ENCODE peak calls at places on chromosomes 7 and 10, in four cellular contexts. O is endothelial cell of umbilical vein, L is sigmoid colon, G is heart right ventricle. D is an unnamed sample. For H3K36me3, the result is how much of the 10 kb centered on the place peaks cover.

GRCh38 chr10:126902157-126902556 is 3.1 kb upstream of the DOCK1 start:
- DNase-seq in L (no peak), G (no peak), O (no peak), D (no peak)

GRCh38 chr10:88989824-88990527 is 622 bp upstream of the FAS start:
- DNase-seq in G (no peak), O (peak), L (peak), D (no peak)

GRCh38 chr10:124738441-124738840 is 5.7 kb downstream of the FAM53B start:
- DNase-seq in O (no peak), L (peak), G (no peak), D (no peak)

GRCh38 chr7:27462575-27463270 is 200.0 kb downstream of the HIBADH start:
- DNase-seq in O (no peak), L (no peak), G (peak), D (no peak)

GRCh38 chr7:2213551-2214215 is 19.1 kb downstream of the MAD1L1 start:
- DNase-seq in L (no peak), O (no peak), G (peak), D (no peak)

GRCh38 chr7:45035909-45036308 is 35.9 kb downstream of the CCM2 start:
- DNase-seq in L (no peak), G (no peak), O (no peak), D (no peak)

GRCh38 chr10:62352356-62352963 is 21.7 kb upstream of the ZNF365 start:
- DNase-seq in O (no peak), L (no peak), G (no peak), D (no peak)

GRCh38 chr10:128930422-128930821 is 536.6 kb upstream of the MGMT start:
- DNase-seq in G (no peak), O (no peak), L (no peak), D (no peak)

GRCh38 chr10:61993676-61994401 is 92.3 kb downstream of the ARID5B start:
- DNase-seq in L (no peak), O (peak), G (no peak), D (no peak)

GRCh38 chr10:4081691-4082111 is 296.7 kb upstream of the KLF6 start:
- DNase-seq in O (no peak), L (no peak), G (peak), D (peak)

GRCh38 chr7:29207469-29207868 is 12.9 kb downstream of the CHN2 start:
- DNase-seq in G (no peak), L (no peak), O (peak), D (no peak)

GRCh38 chr10:127035827-127036226 is 130.6 kb downstream of the DOCK1 start:
- DNase-seq in O (no peak), L (no peak), G (no peak), D (no peak)

GRCh38 chr10:114767589-114768393 is 53.8 kb upstream of the FHIP2A start:
- DNase-seq in G (no peak), O (no peak), L (no peak), D (no peak)

GRCh38 chr7:47778153-47778661 is 170.1 kb downstream of the PKD1L1 start:
- DNase-seq in L (no peak), O (no peak), G (no peak), D (no peak)

GRCh38 chr10:98673156-98673765 is 226.5 kb upstream of the HPS1 start:
- DNase-seq in L (no peak), O (no peak), G (no peak), D (no peak)

GRCh38 chr10:26527018-26527417 is 88.9 kb downstream of the APBB1IP start:
- DNase-seq in L (no peak), G (no peak), O (no peak), D (no peak)

GRCh38 chr10:91880310-91880709 is 29.0 kb downstream of the FGFBP3 start:
- DNase-seq in L (no peak), G (no peak), O (no peak), D (no peak)

GRCh38 chr10:63430999-63431356 is 34.8 kb downstream of the JMJD1C start:
- DNase-seq in L (no peak), G (no peak), O (peak), D (no peak)

GRCh38 chr7:114938785-114939184 is 16.9 kb downstream of the MDFIC start:
- DNase-seq in G (no peak), L (no peak), O (no peak), D (no peak)

GRCh38 chr7:24980695-24981543 is 941 bp upstream of the OSBPL3 start:
- DNase-seq in L (peak), G (peak), O (peak), D (no peak)

GRCh38 chr10:30583778-30584415 is 45.7 kb downstream of the LYZL2 start:
- DNase-seq in O (peak), G (peak), L (peak), D (no peak)

GRCh38 chr10:96719205-96719604 is 1.1 kb downstream of the PIK3AP1 start:
- DNase-seq in L (no peak), G (no peak), O (no peak), D (no peak)

GRCh38 chr7:142793156-142793555 is 22.4 kb downstream of the PRSS2 start:
- DNase-seq in L (no peak), O (no peak), G (no peak), D (no peak)

GRCh38 chr10:101110856-101111523 is 20.1 kb upstream of the TLX1 start:
- DNase-seq in G (no peak), L (no peak), O (no peak), D (no peak)

GRCh38 chr7:123096434-123096833 is 100.9 kb upstream of the TAS2R16 start:
- DNase-seq in L (no peak), G (no peak), O (no peak), D (no peak)

GRCh38 chr10:42594246-42594650 is 44.1 kb downstream of the ZNF33B start:
- DNase-seq in O (no peak), L (no peak), G (no peak), D (no peak)

GRCh38 chr7:74074731-74075130 is 8.9 kb upstream of the LIMK1 start:
- DNase-seq in L (no peak), G (no peak), O (no peak), D (no peak)

GRCh38 chr10:73159038-73159648 is 8.7 kb downstream of the ECD start:
- DNase-seq in G (peak), O (peak), L (no peak), D (peak)
- H3K36me3 ChIP-seq in G (under half), O (under half), L (under half), D (under half)

DNA sequence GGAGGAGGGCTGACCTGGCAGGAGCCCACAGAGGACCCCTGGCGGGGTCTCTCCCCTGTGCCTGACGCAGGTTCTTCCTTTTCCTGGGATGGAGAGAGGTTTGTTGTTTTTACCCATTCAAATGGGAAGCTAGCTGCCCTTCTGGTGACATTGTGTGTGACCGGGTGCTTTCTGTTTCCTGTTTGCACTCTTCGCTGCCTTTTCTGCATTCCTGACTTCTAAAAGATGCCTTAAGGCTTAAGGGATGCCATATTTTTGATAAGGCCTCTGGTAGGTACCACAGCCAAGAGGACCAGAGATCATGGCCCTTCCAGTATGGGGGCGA is 20.3 kb downstream of the ZNF783 start:
- DNase-seq in L (no peak), O (peak), G (no peak), D (no peak)
- H3K4me3 ChIP-seq in L (no peak), O (no peak), G (no peak), D (no peak)

GRCh38 chr7:105101864-105102263 is 87.9 kb downstream of the KMT2E start:
- DNase-seq in G (no peak), L (no peak), O (no peak), D (no peak)
- H3K36me3 ChIP-seq in G (under half), L (under half), O (under half), D (under half)

DNA sequence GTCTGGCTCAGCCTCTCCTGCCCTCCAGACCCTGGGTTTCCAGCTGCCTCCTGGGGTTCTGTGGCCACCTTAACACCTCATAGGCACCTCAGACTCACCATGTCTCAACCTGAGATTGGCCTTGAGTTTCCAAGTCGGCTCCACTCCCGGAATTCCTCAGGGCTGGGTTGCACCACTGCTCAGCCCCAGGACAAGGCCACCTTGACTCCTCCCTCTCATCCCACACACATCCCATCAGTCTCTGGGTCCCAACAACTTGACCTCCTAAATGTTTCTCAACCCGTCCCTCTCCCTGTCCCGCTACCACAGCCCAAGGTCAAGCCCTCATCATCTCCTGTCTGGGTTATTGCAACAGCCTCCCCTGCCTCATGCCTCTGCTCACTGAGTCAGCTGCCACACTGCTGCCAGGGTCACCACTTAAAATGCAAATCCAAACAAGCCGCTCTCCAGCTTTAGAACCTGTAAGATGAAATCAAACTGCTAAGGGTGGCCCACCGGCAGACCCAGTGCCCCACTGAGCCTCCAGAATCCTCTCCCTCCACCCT is 90.9 kb upstream of the ZMIZ1 start:
- DNase-seq in G (peak), L (peak), O (no peak), D (no peak)
- H3K4me3 ChIP-seq in G (no peak), L (no peak), O (no peak), D (no peak)

DNA sequence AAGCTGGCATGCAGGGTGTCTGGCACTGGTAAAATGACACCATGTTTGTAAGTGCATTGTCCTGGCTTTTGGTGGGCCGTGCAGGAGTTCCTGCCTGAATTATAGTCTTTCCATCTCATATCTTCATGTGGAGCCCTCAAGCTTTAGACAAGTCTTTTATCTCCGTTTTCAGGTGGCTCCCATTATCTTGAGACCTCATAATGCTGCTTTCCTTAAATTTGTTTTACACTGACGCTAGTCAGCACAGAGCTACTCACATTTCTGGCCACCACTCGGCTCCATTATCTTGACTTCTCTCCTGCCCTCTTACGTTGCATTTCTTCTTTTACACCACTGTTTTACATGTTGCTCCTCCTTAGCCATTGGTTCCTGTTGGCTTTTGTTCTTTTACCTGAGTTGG is 37.2 kb downstream of the LRRC4 start:
- DNase-seq in L (no peak), O (no peak), G (no peak), D (no peak)
- H3K36me3 ChIP-seq in L (under half), O (under half), G (under half), D (under half)

GRCh38 chr7:139230774-139231512 is at the start of gene UBN2:
- DNase-seq in G (peak), O (peak), L (peak), D (peak)

GRCh38 chr7:139232893-139233292 is 1.9 kb downstream of the UBN2 start:
- DNase-seq in L (no peak), G (no peak), O (peak), D (no peak)

GRCh38 chr7:139230484-139230773 is 608 bp upstream of the UBN2 start:
- DNase-seq in L (no peak), G (no peak), O (no peak), D (no peak)

GRCh38 chr7:139232377-139232717 is 1.3 kb downstream of the UBN2 start:
- DNase-seq in O (no peak), G (no peak), L (no peak), D (no peak)

GRCh38 chr7:139231513-139232376 is 708 bp downstream of the UBN2 start:
- DNase-seq in O (peak), G (no peak), L (peak), D (no peak)
- H3K4me3 ChIP-seq in O (peak), G (peak), L (peak), D (peak)

GRCh38 chr10:95331596-95332130 is 40.9 kb upstream of the PDLIM1 start:
- DNase-seq in L (no peak), O (no peak), G (no peak), D (no peak)
- H3K36me3 ChIP-seq in L (under half), O (under half), G (under half), D (half or more)

GRCh38 chr7:31518766-31519165 is 4.9 kb downstream of the ITPRID1 start:
- DNase-seq in L (no peak), G (no peak), O (no peak), D (no peak)

GRCh38 chr7:31517103-31517502 is 3.2 kb downstream of the ITPRID1 start:
- DNase-seq in G (no peak), O (no peak), L (no peak), D (no peak)

GRCh38 chr7:31517513-31517912 is 3.6 kb downstream of the ITPRID1 start:
- DNase-seq in L (no peak), O (no peak), G (no peak), D (no peak)

GRCh38 chr7:31516680-31517079 is 2.8 kb downstream of the ITPRID1 start:
- DNase-seq in L (no peak), O (no peak), G (no peak), D (no peak)

DNA sequence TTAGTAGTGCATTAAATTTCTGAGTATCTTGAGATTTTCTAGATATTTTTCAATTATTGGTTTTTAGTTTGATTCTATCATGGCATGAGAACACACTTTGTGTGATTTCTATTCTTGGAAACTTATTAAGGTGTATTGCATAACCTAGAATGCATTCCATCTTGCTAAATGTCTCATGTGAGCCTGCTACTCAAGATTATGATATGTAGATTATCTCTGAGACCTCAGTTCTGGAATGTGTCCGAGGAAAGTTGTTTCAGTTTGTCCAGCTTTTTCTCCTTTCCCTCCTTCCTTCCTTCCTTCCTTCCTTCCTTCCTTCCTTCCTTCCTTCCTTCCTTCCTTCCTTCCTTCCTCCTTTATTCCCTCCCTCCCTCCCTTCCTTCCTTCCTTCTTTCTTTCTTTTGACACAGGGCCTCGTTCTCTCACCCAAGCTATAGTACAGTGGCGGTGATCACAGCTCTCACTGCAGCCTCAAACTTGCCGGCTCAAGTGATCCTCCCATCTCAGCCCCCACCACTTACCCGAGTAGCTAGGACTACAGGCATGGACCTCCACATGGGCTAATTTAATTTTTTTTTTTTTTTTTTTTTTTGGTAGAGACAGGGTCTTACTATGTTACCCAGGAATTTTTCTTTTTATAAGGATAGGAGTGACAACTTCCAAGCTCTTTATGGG is 7.6 kb downstream of the ITPRID1 start:
- DNase-seq in G (no peak), L (no peak), O (no peak), D (no peak)
- H3K4me3 ChIP-seq in G (no peak), L (no peak), O (no peak), D (no peak)